ENCODE peak calls at places on chromosome 1, in six cellular contexts. One of them, this sample, is unnamed.

GRCh38 chr1:192506741-192507155 is 68.8 kb upstream of the RGS1 start:
- DNase-seq in tibial nerve: no peak
- DNase-seq in lower leg skin: no peak
- DNase-seq in uterus: no peak
- DNase-seq in NB4: peak
- DNase-seq in GM12891: peak
- DNase-seq in this sample: no peak

GRCh38 chr1:153849487-153850185 is 73.1 kb downstream of the GATAD2B start:
- DNase-seq in uterus: no peak
- DNase-seq in tibial nerve: no peak
- DNase-seq in NB4: peak
- DNase-seq in lower leg skin: peak
- DNase-seq in GM12891: no peak
- DNase-seq in this sample: no peak

GRCh38 chr1:181044449-181044966 is 10.7 kb downstream of the MR1 start:
- DNase-seq in tibial nerve: no peak
- DNase-seq in uterus: no peak
- DNase-seq in GM12891: peak
- DNase-seq in NB4: peak
- DNase-seq in lower leg skin: no peak
- DNase-seq in this sample: no peak

GRCh38 chr1:229209386-229209785 is 61.5 kb upstream of the RAB4A start:
- DNase-seq in lower leg skin: no peak
- DNase-seq in NB4: no peak
- DNase-seq in tibial nerve: no peak
- DNase-seq in uterus: no peak
- DNase-seq in GM12891: no peak
- DNase-seq in this sample: no peak

GRCh38 chr1:77834771-77835334 is 53.6 kb upstream of the NEXN start:
- DNase-seq in lower leg skin: no peak
- DNase-seq in tibial nerve: peak
- DNase-seq in GM12891: no peak
- DNase-seq in uterus: peak
- DNase-seq in NB4: no peak
- DNase-seq in this sample: no peak

GRCh38 chr1:11847667-11848445 is at the start of gene NPPA:
- DNase-seq in lower leg skin: no peak
- DNase-seq in uterus: no peak
- DNase-seq in NB4: no peak
- DNase-seq in GM12891: no peak
- DNase-seq in tibial nerve: no peak
- DNase-seq in this sample: no peak

GRCh38 chr1:219092206-219092605 is 81.5 kb upstream of the LYPLAL1 start:
- DNase-seq in GM12891: no peak
- DNase-seq in uterus: no peak
- DNase-seq in lower leg skin: no peak
- DNase-seq in tibial nerve: no peak
- DNase-seq in NB4: no peak
- DNase-seq in this sample: no peak

GRCh38 chr1:208159542-208160258 is 84.5 kb downstream of the PLXNA2 start:
- DNase-seq in uterus: peak
- DNase-seq in lower leg skin: no peak
- DNase-seq in GM12891: no peak
- DNase-seq in NB4: no peak
- DNase-seq in tibial nerve: no peak
- DNase-seq in this sample: no peak

GRCh38 chr1:2330511-2331199 is 60.7 kb downstream of the MORN1 start:
- DNase-seq in tibial nerve: peak
- DNase-seq in NB4: no peak
- DNase-seq in lower leg skin: peak
- DNase-seq in uterus: peak
- DNase-seq in GM12891: no peak
- DNase-seq in this sample: no peak

GRCh38 chr1:90850925-90851710 is 134.0 kb upstream of the BARHL2 start:
- DNase-seq in tibial nerve: peak
- DNase-seq in uterus: peak
- DNase-seq in NB4: peak
- DNase-seq in GM12891: peak
- DNase-seq in lower leg skin: peak
- DNase-seq in this sample: peak
- TF ChIP-seq POLR2A in tibial nerve: peak
- TF ChIP-seq POLR2A in uterus: no peak
- TF ChIP-seq POLR2A in NB4: no peak
- TF ChIP-seq POLR2A in GM12891: no peak
- TF ChIP-seq POLR2A in lower leg skin: no peak
- TF ChIP-seq POLR2A in this sample: peak

DNA sequence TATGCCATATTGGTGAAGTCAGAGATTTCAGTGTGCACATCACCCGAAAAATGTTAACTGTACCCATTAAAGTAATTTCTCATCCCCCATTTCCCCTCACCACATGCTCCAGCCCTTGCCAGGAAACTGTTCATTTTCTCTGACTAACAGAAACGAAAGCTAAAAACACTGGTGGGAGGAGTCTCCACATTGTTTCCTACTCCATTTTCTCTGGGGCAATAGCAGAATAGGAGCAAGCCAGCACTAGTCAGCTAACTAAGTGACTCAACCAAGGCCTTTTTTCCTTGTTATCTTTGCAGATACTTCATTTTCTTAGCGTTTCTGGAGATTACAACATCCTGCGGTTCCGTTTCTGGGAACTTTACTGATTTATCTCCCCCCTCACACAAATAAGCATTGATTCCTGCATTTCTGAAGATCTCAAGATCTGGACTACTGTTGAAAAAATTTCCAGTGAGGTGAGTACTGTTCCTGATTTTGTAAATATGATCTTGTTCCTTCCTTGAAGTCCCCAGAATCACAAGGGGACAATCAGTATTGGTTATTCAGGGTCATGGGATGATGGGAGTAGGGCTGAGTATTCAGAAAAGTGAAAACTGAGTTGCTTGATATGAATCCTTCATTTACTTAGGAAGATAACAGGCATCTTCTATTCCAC is at the start of gene IFI16:
- DNase-seq in uterus: peak
- DNase-seq in GM12891: peak
- DNase-seq in tibial nerve: peak
- DNase-seq in lower leg skin: no peak
- DNase-seq in NB4: peak
- DNase-seq in this sample: peak
- TF ChIP-seq POLR2A in uterus: peak
- TF ChIP-seq POLR2A in GM12891: peak
- TF ChIP-seq POLR2A in tibial nerve: peak
- TF ChIP-seq POLR2A in lower leg skin: no peak
- TF ChIP-seq POLR2A in NB4: peak
- TF ChIP-seq POLR2A in this sample: peak

GRCh38 chr1:55039342-55040082 is at the start of gene PCSK9:
- DNase-seq in GM12891: no peak
- DNase-seq in NB4: no peak
- DNase-seq in lower leg skin: no peak
- DNase-seq in tibial nerve: no peak
- DNase-seq in uterus: no peak
- DNase-seq in this sample: no peak
- TF ChIP-seq POLR2A in GM12891: no peak
- TF ChIP-seq POLR2A in NB4: no peak
- TF ChIP-seq POLR2A in lower leg skin: no peak
- TF ChIP-seq POLR2A in tibial nerve: no peak
- TF ChIP-seq POLR2A in uterus: no peak
- TF ChIP-seq POLR2A in this sample: no peak

GRCh38 chr1:224622831-224623230 is 6.7 kb downstream of the CNIH3 start:
- DNase-seq in GM12891: no peak
- DNase-seq in tibial nerve: no peak
- DNase-seq in uterus: no peak
- DNase-seq in NB4: peak
- DNase-seq in lower leg skin: no peak
- DNase-seq in this sample: no peak

GRCh38 chr1:224621813-224622682 is 5.9 kb downstream of the CNIH3 start:
- DNase-seq in lower leg skin: no peak
- DNase-seq in uterus: no peak
- DNase-seq in GM12891: no peak
- DNase-seq in NB4: no peak
- DNase-seq in tibial nerve: no peak
- DNase-seq in this sample: no peak

GRCh38 chr1:224623310-224623714 is 7.2 kb downstream of the CNIH3 start:
- DNase-seq in uterus: no peak
- DNase-seq in NB4: peak
- DNase-seq in GM12891: no peak
- DNase-seq in lower leg skin: no peak
- DNase-seq in tibial nerve: no peak
- DNase-seq in this sample: peak

GRCh38 chr1:224624432-224624831 is 8.3 kb downstream of the CNIH3 start:
- DNase-seq in NB4: no peak
- DNase-seq in uterus: no peak
- DNase-seq in lower leg skin: no peak
- DNase-seq in GM12891: no peak
- DNase-seq in tibial nerve: no peak
- DNase-seq in this sample: no peak

GRCh38 chr1:224623743-224624333 is 7.7 kb downstream of the CNIH3 start:
- DNase-seq in tibial nerve: no peak
- DNase-seq in lower leg skin: no peak
- DNase-seq in uterus: no peak
- DNase-seq in GM12891: peak
- DNase-seq in NB4: peak
- DNase-seq in this sample: peak
- TF ChIP-seq POLR2A in tibial nerve: no peak
- TF ChIP-seq POLR2A in lower leg skin: no peak
- TF ChIP-seq POLR2A in uterus: no peak
- TF ChIP-seq POLR2A in GM12891: no peak
- TF ChIP-seq POLR2A in NB4: no peak
- TF ChIP-seq POLR2A in this sample: no peak

GRCh38 chr1:151325231-151325630 is 2.0 kb downstream of the PI4KB start:
- DNase-seq in tibial nerve: no peak
- DNase-seq in GM12891: no peak
- DNase-seq in lower leg skin: no peak
- DNase-seq in NB4: no peak
- DNase-seq in uterus: no peak
- DNase-seq in this sample: no peak

GRCh38 chr1:151326619-151327222 is 495 bp downstream of the PI4KB start:
- DNase-seq in GM12891: peak
- DNase-seq in uterus: peak
- DNase-seq in tibial nerve: peak
- DNase-seq in lower leg skin: peak
- DNase-seq in NB4: peak
- DNase-seq in this sample: peak

GRCh38 chr1:151325646-151326429 is 1.4 kb downstream of the PI4KB start:
- DNase-seq in NB4: no peak
- DNase-seq in GM12891: no peak
- DNase-seq in tibial nerve: no peak
- DNase-seq in uterus: no peak
- DNase-seq in lower leg skin: no peak
- DNase-seq in this sample: no peak

GRCh38 chr1:151327903-151328674 is 873 bp upstream of the PI4KB start:
- DNase-seq in tibial nerve: no peak
- DNase-seq in lower leg skin: no peak
- DNase-seq in uterus: no peak
- DNase-seq in GM12891: no peak
- DNase-seq in NB4: no peak
- DNase-seq in this sample: peak

GRCh38 chr1:151327223-151327902 is at the start of gene PI4KB:
- DNase-seq in lower leg skin: peak
- DNase-seq in tibial nerve: peak
- DNase-seq in GM12891: peak
- DNase-seq in uterus: peak
- DNase-seq in NB4: peak
- DNase-seq in this sample: peak
- TF ChIP-seq POLR2A in lower leg skin: no peak
- TF ChIP-seq POLR2A in tibial nerve: peak
- TF ChIP-seq POLR2A in GM12891: peak
- TF ChIP-seq POLR2A in uterus: peak
- TF ChIP-seq POLR2A in NB4: peak
- TF ChIP-seq POLR2A in this sample: peak

GRCh38 chr1:29339176-29339575 is 102.9 kb downstream of the PTPRU start:
- DNase-seq in lower leg skin: no peak
- DNase-seq in uterus: no peak
- DNase-seq in NB4: no peak
- DNase-seq in tibial nerve: no peak
- DNase-seq in GM12891: no peak
- DNase-seq in this sample: no peak
- TF ChIP-seq POLR2A in lower leg skin: no peak
- TF ChIP-seq POLR2A in uterus: no peak
- TF ChIP-seq POLR2A in NB4: no peak
- TF ChIP-seq POLR2A in tibial nerve: no peak
- TF ChIP-seq POLR2A in GM12891: no peak
- TF ChIP-seq POLR2A in this sample: no peak

GRCh38 chr1:162774007-162774406 is 16.5 kb upstream of the HSD17B7 start:
- DNase-seq in tibial nerve: no peak
- DNase-seq in GM12891: no peak
- DNase-seq in lower leg skin: no peak
- DNase-seq in NB4: no peak
- DNase-seq in uterus: no peak
- DNase-seq in this sample: no peak

GRCh38 chr1:162772571-162773154 is 17.8 kb upstream of the HSD17B7 start:
- DNase-seq in GM12891: no peak
- DNase-seq in uterus: no peak
- DNase-seq in lower leg skin: no peak
- DNase-seq in tibial nerve: peak
- DNase-seq in NB4: no peak
- DNase-seq in this sample: no peak
- TF ChIP-seq POLR2A in GM12891: no peak
- TF ChIP-seq POLR2A in uterus: no peak
- TF ChIP-seq POLR2A in lower leg skin: no peak
- TF ChIP-seq POLR2A in tibial nerve: no peak
- TF ChIP-seq POLR2A in NB4: no peak
- TF ChIP-seq POLR2A in this sample: no peak

DNA sequence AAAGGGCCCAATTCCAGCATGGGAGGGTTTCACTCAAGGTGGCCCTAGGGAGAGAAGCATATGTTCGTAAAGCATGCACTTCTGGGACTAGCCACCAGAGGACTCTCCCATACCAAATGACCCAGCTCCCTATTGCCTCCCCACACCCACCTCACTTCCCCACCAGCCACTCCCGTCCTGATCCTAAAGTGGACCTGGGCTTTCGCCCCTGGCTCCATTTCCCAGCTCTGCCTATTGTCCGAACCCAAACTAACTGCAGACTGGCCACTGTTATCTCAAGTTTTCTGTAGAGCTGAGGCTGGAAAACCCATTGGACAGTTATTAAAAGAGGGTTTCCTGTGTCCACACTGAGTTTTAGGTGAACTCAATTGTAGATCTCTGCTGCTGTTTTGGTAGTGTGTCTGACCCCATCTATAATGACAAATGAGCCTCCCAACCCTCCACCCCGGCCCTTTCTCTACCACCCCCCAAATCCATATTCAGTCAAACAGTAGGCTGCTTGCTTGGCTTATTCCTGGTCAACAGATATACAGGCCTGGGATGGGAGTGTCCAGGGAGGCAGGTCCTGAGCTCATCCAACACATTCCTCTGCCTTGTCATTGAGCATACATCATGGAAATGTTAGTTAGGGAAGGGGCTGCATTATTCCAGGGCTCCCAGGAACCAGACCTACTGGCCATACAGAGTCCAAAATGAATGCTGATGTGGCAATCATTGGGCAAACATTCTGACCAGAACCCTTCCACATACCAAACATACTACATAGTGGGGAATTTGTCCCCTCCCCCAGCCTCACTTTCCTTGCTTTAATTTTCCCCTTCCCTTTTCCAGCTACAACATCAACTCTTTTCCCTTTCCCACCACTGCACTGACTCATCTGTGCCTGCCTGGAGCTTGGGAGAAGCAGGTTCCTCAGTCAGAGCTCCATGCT is 59.2 kb downstream of the ABCA4 start:
- DNase-seq in NB4: peak
- DNase-seq in GM12891: peak
- DNase-seq in uterus: peak
- DNase-seq in tibial nerve: peak
- DNase-seq in lower leg skin: peak
- DNase-seq in this sample: peak
- TF ChIP-seq POLR2A in NB4: no peak
- TF ChIP-seq POLR2A in GM12891: no peak
- TF ChIP-seq POLR2A in uterus: no peak
- TF ChIP-seq POLR2A in tibial nerve: no peak
- TF ChIP-seq POLR2A in lower leg skin: no peak
- TF ChIP-seq POLR2A in this sample: no peak

GRCh38 chr1:230642263-230642959 is at the start of gene COG2:
- DNase-seq in GM12891: peak
- DNase-seq in lower leg skin: peak
- DNase-seq in uterus: peak
- DNase-seq in NB4: peak
- DNase-seq in tibial nerve: peak
- DNase-seq in this sample: peak
- TF ChIP-seq POLR2A in GM12891: no peak
- TF ChIP-seq POLR2A in lower leg skin: no peak
- TF ChIP-seq POLR2A in uterus: no peak
- TF ChIP-seq POLR2A in NB4: peak
- TF ChIP-seq POLR2A in tibial nerve: peak
- TF ChIP-seq POLR2A in this sample: peak